ENCODE peak calls at places on chromosomes 3 and 15, in seven cellular contexts. V, D, J, I, M, Q and F are unnamed samples.

GRCh38 chr15:80211976-80212375 is 40.0 kb downstream of the CTXND1 start:
- DNase-seq in Q (no peak), V (peak; percentile 79), M (no peak), I (no peak), J (no peak), D (no peak), F (no peak)

GRCh38 chr3:189339996-189340395 is 168.2 kb downstream of the TPRG1 start:
- DNase-seq in D (no peak), Q (no peak), M (no peak), J (no peak), I (no peak), V (no peak), F (no peak)

GRCh38 chr3:45515999-45516804 is 78.3 kb upstream of the LIMD1 start:
- DNase-seq in M (no peak), Q (no peak), D (no peak), I (no peak), J (peak; percentile 12), V (no peak), F (no peak)

GRCh38 chr3:31958721-31959152 is 22.3 kb downstream of the OSBPL10 start:
- DNase-seq in I (no peak), M (no peak), V (no peak), Q (no peak), D (no peak), J (no peak), F (no peak)

GRCh38 chr3:64352596-64352989 is 127.3 kb upstream of the PRICKLE2 start:
- DNase-seq in V (no peak), M (no peak), D (no peak), I (no peak), J (no peak), Q (no peak), F (no peak)

GRCh38 chr3:133474251-133474801 is 74.5 kb downstream of the BFSP2 start:
- DNase-seq in I (peak; percentile 82), M (no peak), Q (no peak), D (no peak), J (peak; percentile 76), V (no peak), F (no peak)

GRCh38 chr3:190089711-190090110 is 31.0 kb downstream of the P3H2 start:
- DNase-seq in I (no peak), Q (no peak), M (peak; percentile 95), D (no peak), V (peak; percentile 83), J (no peak), F (no peak)

GRCh38 chr3:184524981-184525336 is 36.6 kb upstream of the EPHB3 start:
- DNase-seq in V (peak; percentile 17), D (no peak), I (no peak), Q (no peak), J (no peak), M (no peak), F (no peak)

GRCh38 chr3:107412376-107412775 is 35.1 kb downstream of the CCDC54 start:
- DNase-seq in D (no peak), V (peak; percentile 27), I (no peak), M (no peak), J (no peak), Q (no peak), F (no peak)

GRCh38 chr3:185760091-185760490 is 64.8 kb downstream of the IGF2BP2 start:
- DNase-seq in J (no peak), V (no peak), Q (no peak), D (no peak), M (no peak), I (no peak), F (no peak)

GRCh38 chr15:79431636-79432344 is at the start of gene MINAR1:
- DNase-seq in V (peak; percentile 43), M (no peak), Q (peak; percentile 71), I (no peak), J (peak; percentile 36), D (no peak), F (no peak)

GRCh38 chr3:40504636-40505430 is 1.0 kb upstream of the ZNF620 start:
- DNase-seq in M (no peak), J (peak; percentile 93), Q (no peak), D (no peak), V (peak; percentile 97), I (peak; percentile 53), F (no peak)

GRCh38 chr3:141457624-141458236 is 29.1 kb upstream of the RASA2 start:
- DNase-seq in Q (no peak), D (no peak), M (no peak), V (no peak), I (no peak), J (no peak), F (no peak)

GRCh38 chr3:169619793-169620192 is 43.7 kb downstream of the MECOM start:
- DNase-seq in V (no peak), M (no peak), I (no peak), D (no peak), Q (no peak), J (no peak), F (no peak)

GRCh38 chr3:133865136-133865855 is 30.4 kb downstream of the RAB6B start:
- DNase-seq in D (no peak), J (no peak), M (no peak), V (no peak), Q (no peak), I (no peak), F (no peak)

GRCh38 chr15:48866141-48866563 is 11.8 kb upstream of the EID1 start:
- DNase-seq in Q (no peak), V (no peak), I (no peak), J (peak; percentile 54), M (no peak), D (no peak), F (no peak)

GRCh38 chr3:98901032-98901464 is 447 bp downstream of the DCBLD2 start:
- DNase-seq in V (peak; percentile 66), D (peak; percentile 40), M (peak; percentile 46), Q (peak; percentile 55), J (peak; percentile 53), I (peak; percentile 30), F (no peak)

GRCh38 chr3:126124148-126124868 is 40.4 kb upstream of the SLC41A3 start:
- DNase-seq in V (no peak), I (no peak), M (no peak), J (no peak), D (peak; percentile 17), Q (peak; percentile 3), F (no peak)

GRCh38 chr3:73734376-73734775 is 109.6 kb upstream of the PDZRN3 start:
- DNase-seq in V (no peak), I (no peak), J (no peak), M (no peak), D (no peak), Q (no peak), F (no peak)

GRCh38 chr3:42202239-42202865 is 63.6 kb downstream of the CCK start:
- DNase-seq in J (no peak), Q (no peak), I (no peak), V (no peak), D (no peak), M (no peak), F (no peak)

GRCh38 chr15:70852501-70853269 is 1.3 kb downstream of the LARP6 start:
- DNase-seq in D (no peak), J (peak; percentile 50), M (no peak), Q (no peak), I (no peak), V (peak; percentile 91), F (no peak)

GRCh38 chr3:128051459-128051836 is 789 bp upstream of the SEC61A1 start:
- DNase-seq in D (no peak), I (no peak), Q (no peak), M (no peak), V (no peak), J (no peak), F (no peak)

GRCh38 chr3:158742861-158743260 is 10.6 kb upstream of the RARRES1 start:
- DNase-seq in M (no peak), I (no peak), Q (no peak), V (no peak), D (no peak), J (peak; percentile 78), F (no peak)

GRCh38 chr3:151544164-151544548 is 83.3 kb upstream of the IGSF10 start:
- DNase-seq in J (no peak), V (no peak), M (no peak), D (no peak), Q (no peak), I (no peak), F (no peak)

GRCh38 chr3:58565621-58566397 is 11.4 kb downstream of the FAM107A start:
- DNase-seq in V (no peak), M (no peak), D (no peak), J (no peak), Q (no peak), I (no peak), F (no peak)

GRCh38 chr3:140470211-140470610 is 207.7 kb upstream of the TRIM42 start:
- DNase-seq in I (no peak), M (no peak), D (no peak), V (no peak), Q (no peak), J (no peak), F (no peak)

GRCh38 chr3:156743859-156744258 is 69.5 kb downstream of the TIPARP start:
- DNase-seq in Q (no peak), J (no peak), V (no peak), I (no peak), D (no peak), M (no peak), F (no peak)

GRCh38 chr3:12135029-12135634 is 23.6 kb downstream of the TIMP4 start:
- DNase-seq in V (peak; percentile 39), I (peak; percentile 61), M (peak; percentile 68), Q (peak; percentile 73), D (peak; percentile 81), J (peak; percentile 74), F (no peak)

GRCh38 chr3:56985460-56986327 is 74.8 kb upstream of the SPATA12 start:
- DNase-seq in Q (no peak), I (no peak), J (peak; percentile 53), V (no peak), M (no peak), D (no peak), F (no peak)
- TF ChIP-seq CTCF in Q (no peak), I (no peak), J (peak; percentile 26), V (no peak), M (no peak), D (no peak), F (no peak)

GRCh38 chr3:149527531-149528343 is 53.2 kb downstream of the TM4SF4 start:
- DNase-seq in J (peak; percentile 51), V (no peak), I (no peak), M (no peak), Q (peak; percentile 31), D (no peak), F (no peak)
- TF ChIP-seq CTCF in J (peak; percentile 24), V (no peak), I (no peak), M (no peak), Q (no peak), D (no peak), F (no peak)

GRCh38 chr3:120072867-120073525 is 21.3 kb downstream of the GSK3B start:
- DNase-seq in V (no peak), Q (no peak), D (no peak), M (peak; percentile 35), J (no peak), I (no peak), F (no peak)
- TF ChIP-seq CTCF in V (peak; percentile 34), Q (no peak), D (no peak), M (no peak), J (no peak), I (no peak), F (no peak)

GRCh38 chr15:58438956-58439355 is 7.2 kb downstream of the LIPC start:
- DNase-seq in Q (peak; percentile 38), M (peak; percentile 46), I (no peak), D (no peak), V (peak; percentile 35), J (peak; percentile 69), F (no peak)
- TF ChIP-seq CTCF in Q (no peak), M (peak; percentile 17), I (no peak), D (no peak), V (peak; percentile 49), J (no peak), F (peak; percentile 26)